ENCODE peak calls at places on chromosomes 3 and 15, in five cellular contexts. One of them, this sample, is unnamed. For H3K4me1, the result is how much of the 10 kb centered on the place peaks cover.

GRCh38 chr3:65894679-65895078 is 144.0 kb downstream of the MAGI1 start:
- DNase-seq in uterus: no peak
- DNase-seq in heart right ventricle: no peak
- DNase-seq in upper lobe of right lung: no peak
- DNase-seq in breast epithelium: no peak
- DNase-seq in this sample: no peak

GRCh38 chr3:161386991-161387390 is 15.7 kb upstream of the SPTSSB start:
- DNase-seq in breast epithelium: no peak
- DNase-seq in uterus: no peak
- DNase-seq in upper lobe of right lung: no peak
- DNase-seq in heart right ventricle: no peak
- DNase-seq in this sample: no peak

GRCh38 chr3:112405845-112406244 is 72.9 kb downstream of the CD200 start:
- DNase-seq in breast epithelium: no peak
- DNase-seq in heart right ventricle: no peak
- DNase-seq in uterus: no peak
- DNase-seq in upper lobe of right lung: no peak
- DNase-seq in this sample: no peak

GRCh38 chr15:78100886-78101285 is 8.5 kb downstream of the SH2D7 start:
- DNase-seq in heart right ventricle: no peak
- DNase-seq in breast epithelium: no peak
- DNase-seq in upper lobe of right lung: peak
- DNase-seq in uterus: no peak
- DNase-seq in this sample: peak

GRCh38 chr3:84685467-84685866 is 273.3 kb upstream of the CADM2 start:
- DNase-seq in breast epithelium: no peak
- DNase-seq in uterus: no peak
- DNase-seq in heart right ventricle: no peak
- DNase-seq in upper lobe of right lung: no peak
- DNase-seq in this sample: no peak

GRCh38 chr15:48537277-48538113 is 108.0 kb downstream of the FBN1 start:
- DNase-seq in heart right ventricle: peak
- DNase-seq in breast epithelium: no peak
- DNase-seq in uterus: no peak
- DNase-seq in upper lobe of right lung: no peak
- DNase-seq in this sample: no peak

GRCh38 chr15:58510715-58511465 is 79.1 kb downstream of the LIPC start:
- DNase-seq in breast epithelium: no peak
- DNase-seq in heart right ventricle: no peak
- DNase-seq in upper lobe of right lung: no peak
- DNase-seq in uterus: no peak
- DNase-seq in this sample: no peak

GRCh38 chr3:70281663-70282062 is 30.8 kb downstream of the MDFIC2 start:
- DNase-seq in uterus: no peak
- DNase-seq in upper lobe of right lung: no peak
- DNase-seq in heart right ventricle: no peak
- DNase-seq in breast epithelium: no peak
- DNase-seq in this sample: no peak

GRCh38 chr3:51813539-51813938 is 34.5 kb upstream of the IQCF6 start:
- DNase-seq in upper lobe of right lung: no peak
- DNase-seq in heart right ventricle: peak
- DNase-seq in uterus: no peak
- DNase-seq in breast epithelium: no peak
- DNase-seq in this sample: no peak

GRCh38 chr3:73056365-73057150 is 4.9 kb upstream of the EBLN2 start:
- DNase-seq in upper lobe of right lung: no peak
- DNase-seq in uterus: no peak
- DNase-seq in heart right ventricle: no peak
- DNase-seq in breast epithelium: no peak
- DNase-seq in this sample: no peak

GRCh38 chr15:82174471-82174870 is 88.1 kb downstream of the EFL1 start:
- DNase-seq in uterus: no peak
- DNase-seq in breast epithelium: no peak
- DNase-seq in upper lobe of right lung: no peak
- DNase-seq in heart right ventricle: no peak
- DNase-seq in this sample: no peak

GRCh38 chr3:148089171-148089570 is 608.5 kb upstream of the AGTR1 start:
- DNase-seq in uterus: no peak
- DNase-seq in breast epithelium: no peak
- DNase-seq in heart right ventricle: no peak
- DNase-seq in upper lobe of right lung: no peak
- DNase-seq in this sample: no peak

GRCh38 chr3:148084931-148085330 is 612.8 kb upstream of the AGTR1 start:
- DNase-seq in breast epithelium: no peak
- DNase-seq in upper lobe of right lung: no peak
- DNase-seq in heart right ventricle: no peak
- DNase-seq in uterus: no peak
- DNase-seq in this sample: no peak

GRCh38 chr3:148090156-148090555 is 607.5 kb upstream of the AGTR1 start:
- DNase-seq in heart right ventricle: no peak
- DNase-seq in uterus: no peak
- DNase-seq in breast epithelium: no peak
- DNase-seq in upper lobe of right lung: no peak
- DNase-seq in this sample: no peak

GRCh38 chr3:148083501-148084267 is 614.0 kb upstream of the AGTR1 start:
- DNase-seq in breast epithelium: no peak
- DNase-seq in upper lobe of right lung: no peak
- DNase-seq in heart right ventricle: no peak
- DNase-seq in uterus: no peak
- DNase-seq in this sample: no peak

DNA sequence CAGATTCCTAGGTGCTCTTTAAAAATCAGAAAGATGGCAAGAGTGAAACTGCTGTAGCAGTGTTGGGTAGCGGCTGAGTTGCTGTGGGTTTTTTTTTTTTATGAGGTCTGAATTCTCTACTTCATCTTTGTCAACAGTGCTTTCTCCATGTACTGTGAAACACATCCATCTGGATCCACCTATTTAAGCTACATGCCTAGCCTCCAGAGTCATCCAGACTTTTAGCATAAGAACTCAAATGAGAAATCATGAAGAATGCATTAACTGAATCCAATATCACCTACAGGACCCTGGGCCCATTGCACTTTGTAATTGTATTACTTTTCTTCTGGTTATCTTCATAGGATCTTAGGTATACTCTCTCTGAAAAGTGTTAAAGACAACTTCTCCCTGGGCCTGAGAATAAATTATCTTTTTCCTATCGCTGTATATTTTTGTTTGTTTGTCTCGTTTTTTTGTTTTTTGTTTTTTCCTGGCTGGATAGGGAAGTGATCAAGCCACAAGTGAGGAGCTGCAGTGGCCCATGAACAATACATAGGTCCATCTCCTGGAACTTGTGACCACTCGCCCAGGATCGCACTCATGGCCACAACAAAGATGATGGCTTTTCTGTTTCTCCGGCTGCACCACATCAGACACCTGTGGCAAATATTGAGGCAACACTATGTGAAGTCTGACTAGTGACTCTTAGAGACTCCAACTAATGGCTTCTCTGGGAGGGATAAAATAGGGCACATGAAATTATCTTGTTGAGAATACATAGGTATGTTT is 609.9 kb upstream of the AGTR1 start:
- DNase-seq in uterus: no peak
- DNase-seq in heart right ventricle: no peak
- DNase-seq in upper lobe of right lung: no peak
- DNase-seq in breast epithelium: no peak
- DNase-seq in this sample: no peak
- H3K4me1 ChIP-seq in uterus: under half
- H3K4me1 ChIP-seq in heart right ventricle: under half
- H3K4me1 ChIP-seq in upper lobe of right lung: under half
- H3K4me1 ChIP-seq in breast epithelium: under half
- H3K4me1 ChIP-seq in this sample: under half

GRCh38 chr15:42367041-42367440 is 7.7 kb downstream of the CAPN3 start:
- DNase-seq in breast epithelium: no peak
- DNase-seq in uterus: no peak
- DNase-seq in heart right ventricle: no peak
- DNase-seq in upper lobe of right lung: no peak
- DNase-seq in this sample: no peak
- H3K4me1 ChIP-seq in breast epithelium: under half
- H3K4me1 ChIP-seq in uterus: under half
- H3K4me1 ChIP-seq in heart right ventricle: under half
- H3K4me1 ChIP-seq in upper lobe of right lung: under half
- H3K4me1 ChIP-seq in this sample: under half

GRCh38 chr3:194275721-194276120 is 75.4 kb downstream of the CPN2 start:
- DNase-seq in breast epithelium: peak
- DNase-seq in uterus: peak
- DNase-seq in heart right ventricle: no peak
- DNase-seq in upper lobe of right lung: peak
- DNase-seq in this sample: no peak
- H3K4me1 ChIP-seq in breast epithelium: under half
- H3K4me1 ChIP-seq in uterus: under half
- H3K4me1 ChIP-seq in heart right ventricle: under half
- H3K4me1 ChIP-seq in upper lobe of right lung: under half
- H3K4me1 ChIP-seq in this sample: under half

GRCh38 chr15:90035835-90036220 is 34.7 kb downstream of the ZNF710 start:
- DNase-seq in uterus: no peak
- DNase-seq in heart right ventricle: no peak
- DNase-seq in breast epithelium: no peak
- DNase-seq in upper lobe of right lung: peak
- DNase-seq in this sample: peak

GRCh38 chr15:90037510-90037860 is 36.4 kb downstream of the ZNF710 start:
- DNase-seq in breast epithelium: no peak
- DNase-seq in heart right ventricle: no peak
- DNase-seq in upper lobe of right lung: no peak
- DNase-seq in uterus: peak
- DNase-seq in this sample: no peak

GRCh38 chr15:90035095-90035834 is 34.1 kb downstream of the ZNF710 start:
- DNase-seq in upper lobe of right lung: peak
- DNase-seq in heart right ventricle: peak
- DNase-seq in uterus: peak
- DNase-seq in breast epithelium: peak
- DNase-seq in this sample: peak

GRCh38 chr15:90036806-90037509 is 35.8 kb downstream of the ZNF710 start:
- DNase-seq in uterus: peak
- DNase-seq in heart right ventricle: no peak
- DNase-seq in breast epithelium: no peak
- DNase-seq in upper lobe of right lung: peak
- DNase-seq in this sample: no peak

DNA sequence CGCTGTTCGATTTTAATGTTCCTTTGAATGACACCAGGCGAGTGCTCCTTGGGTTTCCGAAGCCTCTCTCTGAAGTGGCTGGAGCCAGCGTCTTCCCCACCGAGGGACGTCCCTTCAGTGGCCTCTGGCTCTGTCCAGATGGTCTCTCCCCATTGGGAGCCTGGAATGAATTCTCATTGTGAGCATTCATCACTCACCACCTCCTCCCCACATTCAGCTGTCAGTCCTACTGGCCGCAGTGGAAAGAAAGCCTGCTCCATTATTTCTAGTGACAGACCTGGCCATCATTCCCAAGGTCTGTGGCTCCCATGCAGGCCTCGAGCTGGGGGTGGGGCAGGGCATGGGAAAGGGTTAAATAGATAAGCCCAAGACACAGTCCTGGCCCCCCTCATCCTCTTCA is 35.2 kb downstream of the ZNF710 start:
- DNase-seq in heart right ventricle: no peak
- DNase-seq in uterus: no peak
- DNase-seq in upper lobe of right lung: no peak
- DNase-seq in breast epithelium: no peak
- DNase-seq in this sample: no peak
- H3K4me1 ChIP-seq in heart right ventricle: half or more
- H3K4me1 ChIP-seq in uterus: under half
- H3K4me1 ChIP-seq in upper lobe of right lung: half or more
- H3K4me1 ChIP-seq in breast epithelium: under half
- H3K4me1 ChIP-seq in this sample: half or more

DNA sequence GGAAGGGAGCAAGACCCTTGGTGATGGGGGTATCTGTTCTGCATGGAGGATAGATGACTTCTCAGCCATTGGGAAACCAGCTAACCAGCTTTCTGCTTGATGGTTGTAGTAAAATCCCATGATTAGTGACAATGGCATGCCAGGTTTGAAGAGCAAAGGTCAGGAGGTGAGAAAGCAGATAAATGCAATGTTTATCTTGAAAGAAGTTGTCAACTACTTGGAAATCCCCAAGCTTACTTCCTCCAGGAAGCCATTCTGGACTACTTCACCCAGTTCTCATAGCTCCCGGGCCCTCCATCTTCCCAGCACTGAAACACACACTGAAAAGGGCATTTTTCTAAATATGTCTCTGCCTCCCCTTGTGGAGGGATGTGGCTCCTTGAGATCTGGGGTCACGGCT is 51.3 kb downstream of the SMAD3 start:
- DNase-seq in breast epithelium: no peak
- DNase-seq in uterus: no peak
- DNase-seq in upper lobe of right lung: no peak
- DNase-seq in heart right ventricle: no peak
- DNase-seq in this sample: no peak
- H3K4me1 ChIP-seq in breast epithelium: under half
- H3K4me1 ChIP-seq in uterus: under half
- H3K4me1 ChIP-seq in upper lobe of right lung: half or more
- H3K4me1 ChIP-seq in heart right ventricle: half or more
- H3K4me1 ChIP-seq in this sample: half or more

GRCh38 chr3:11566478-11566877 is 77.2 kb downstream of the VGLL4 start:
- DNase-seq in breast epithelium: no peak
- DNase-seq in heart right ventricle: no peak
- DNase-seq in upper lobe of right lung: no peak
- DNase-seq in uterus: no peak
- DNase-seq in this sample: peak
- H3K4me1 ChIP-seq in breast epithelium: under half
- H3K4me1 ChIP-seq in heart right ventricle: half or more
- H3K4me1 ChIP-seq in upper lobe of right lung: under half
- H3K4me1 ChIP-seq in uterus: under half
- H3K4me1 ChIP-seq in this sample: under half

DNA sequence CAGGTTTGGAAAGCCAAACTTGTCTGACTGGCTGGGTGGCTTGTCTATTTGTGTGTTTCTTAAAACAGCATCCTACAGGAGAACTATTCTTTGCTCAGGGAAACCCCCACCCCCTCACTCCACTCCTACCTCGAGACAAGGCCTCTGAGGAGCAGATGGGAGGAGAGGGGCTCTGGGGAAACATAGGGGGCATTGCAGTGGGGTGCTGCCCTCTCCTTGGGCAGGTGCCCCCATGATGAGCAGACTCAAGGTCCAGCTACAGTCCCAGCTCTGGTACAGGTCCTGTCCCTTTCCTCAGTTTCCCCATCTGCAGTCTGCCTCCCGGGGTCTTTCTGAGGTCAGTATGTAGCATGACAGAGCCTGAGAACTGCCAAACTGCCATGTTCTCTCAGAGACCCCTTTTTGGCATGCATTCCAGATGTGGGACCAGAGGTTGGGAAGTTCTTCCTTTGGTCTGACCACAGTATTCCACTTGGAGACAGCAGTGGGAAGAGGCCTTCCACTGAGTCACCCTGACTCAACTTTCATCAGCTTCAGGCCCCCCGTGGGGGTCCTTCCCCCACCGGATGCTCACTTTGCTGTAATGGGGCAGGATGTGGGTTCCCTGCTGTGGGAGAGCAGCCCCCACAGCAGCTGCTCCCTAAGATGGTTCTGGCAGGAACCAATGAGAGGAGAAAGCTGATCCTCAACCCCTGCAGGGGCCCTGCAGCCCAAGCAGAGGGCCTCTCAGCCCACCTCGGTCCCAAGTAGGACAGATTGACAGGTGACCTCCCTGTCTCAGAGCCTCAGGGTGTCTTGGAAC is 32.3 kb upstream of the CYP11A1 start:
- DNase-seq in uterus: no peak
- DNase-seq in heart right ventricle: no peak
- DNase-seq in breast epithelium: no peak
- DNase-seq in upper lobe of right lung: no peak
- DNase-seq in this sample: no peak
- H3K4me1 ChIP-seq in uterus: under half
- H3K4me1 ChIP-seq in heart right ventricle: under half
- H3K4me1 ChIP-seq in breast epithelium: under half
- H3K4me1 ChIP-seq in upper lobe of right lung: under half
- H3K4me1 ChIP-seq in this sample: under half

This sample was measured in left lung.